ENCODE peak calls at places on chromosomes 12 and 14, in six cellular contexts. V, E, H, Z, S and G are unnamed samples.

GRCh38 chr14:98290596-98290995 is 981.4 kb downstream of the BCL11B start:
- DNase-seq in V (no peak), E (no peak), H (no peak), Z (no peak), S (no peak), G (no peak)

GRCh38 chr14:75636100-75636692 is 24.5 kb downstream of the ERG28 start:
- DNase-seq in V (peak), E (no peak), H (no peak), Z (no peak), S (peak), G (peak)

GRCh38 chr12:68081561-68081960 is 78.0 kb downstream of the IFNG start:
- DNase-seq in V (no peak), E (no peak), H (no peak), Z (no peak), S (no peak), G (no peak)

GRCh38 chr12:67069451-67070306 is 199.5 kb upstream of the CAND1 start:
- DNase-seq in V (no peak), E (peak), H (peak), Z (peak), S (peak), G (peak)

GRCh38 chr14:102776761-102777710 is at the start of gene TRAF3:
- DNase-seq in V (peak), E (no peak), H (no peak), Z (peak), S (peak), G (peak)

GRCh38 chr14:103845327-103845726 is 2.0 kb downstream of the PPP1R13B start:
- DNase-seq in V (no peak), E (no peak), H (no peak), Z (no peak), S (no peak), G (no peak)

GRCh38 chr12:62530596-62530995 is 64.0 kb downstream of the MON2 start:
- DNase-seq in V (peak), E (no peak), H (no peak), Z (peak), S (peak), G (no peak)

GRCh38 chr12:49534806-49535278 is 4.0 kb upstream of the KCNH3 start:
- DNase-seq in V (no peak), E (no peak), H (no peak), Z (no peak), S (no peak), G (no peak)

GRCh38 chr12:13358391-13358905 is 161.9 kb downstream of the EMP1 start:
- DNase-seq in V (no peak), E (no peak), H (peak), Z (no peak), S (no peak), G (no peak)
- H3K14ac ChIP-seq in V (no peak), E (no peak), H (no peak), Z (no peak), S (no peak), G (no peak)

GRCh38 chr12:104669057-104669770 is 212.5 kb downstream of the CHST11 start:
- DNase-seq in V (no peak), E (peak), H (no peak), Z (no peak), S (peak), G (no peak)
- H3K14ac ChIP-seq in V (peak), E (no peak), H (no peak), Z (no peak), S (no peak), G (no peak)

GRCh38 chr12:128015276-128015675 is 251.7 kb upstream of the TMEM132C start:
- DNase-seq in V (no peak), E (no peak), H (no peak), Z (no peak), S (no peak), G (no peak)
- H3K14ac ChIP-seq in V (no peak), E (no peak), H (no peak), Z (no peak), S (no peak), G (no peak)

GRCh38 chr12:113612076-113612728 is 140.5 kb upstream of the LHX5 start:
- DNase-seq in V (no peak), E (no peak), H (no peak), Z (no peak), S (no peak), G (no peak)
- H3K14ac ChIP-seq in V (no peak), E (no peak), H (no peak), Z (no peak), S (no peak), G (peak)

DNA sequence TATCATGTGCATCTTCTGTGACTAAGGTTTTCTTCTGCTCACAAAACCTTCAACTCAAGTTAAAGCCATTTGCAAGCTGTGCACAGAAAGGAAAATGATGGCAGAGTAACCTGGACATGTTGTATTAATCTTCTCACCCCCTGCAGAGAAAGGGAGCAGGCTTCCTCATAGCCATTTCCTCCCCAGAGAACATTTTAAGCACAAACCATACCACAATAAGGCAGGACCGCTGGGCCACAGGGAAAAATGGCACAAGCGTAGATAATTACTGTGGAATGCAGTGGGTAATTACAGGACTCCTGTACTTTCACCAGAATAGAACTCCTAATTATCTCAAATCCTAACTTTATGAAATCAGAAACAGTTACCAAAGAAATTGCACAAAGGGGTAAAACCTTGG is 215.7 kb downstream of the KIF21A start:
- DNase-seq in V (no peak), E (no peak), H (no peak), Z (peak), S (peak), G (no peak)
- H3K14ac ChIP-seq in V (no peak), E (no peak), H (no peak), Z (no peak), S (no peak), G (no peak)